ENCODE peak calls at places on chromosome X, in nine cellular contexts. L is H9, H is activated gamma-delta T cell treated with Interleukin-2 at 50 U/mL for 16 hours, K is putamen, W is H4, N is M059J, G is T follicular helper cell, Z is NCI-H1048, O is kidney glomerular epithelial cell. E is an unnamed sample.

GRCh38 chrX:65697915-65698796 is 30.7 kb downstream of the MSN start:
- DNase-seq in G (peak), O (peak), K (no peak), W (peak), L (peak), H (peak), Z (no peak), N (peak), E (no peak)

GRCh38 chrX:270848-271367 is 10.3 kb upstream of the PLCXD1 start:
- DNase-seq in N (no peak), K (no peak), W (no peak), O (no peak), G (no peak), H (no peak), L (peak), Z (no peak), E (no peak)

GRCh38 chrX:55161581-55161980 is 58.6 kb upstream of the PAGE5 start:
- DNase-seq in Z (no peak), G (no peak), K (no peak), H (no peak), N (peak), L (peak), O (peak), W (no peak), E (peak)

GRCh38 chrX:125003746-125004446 is 315.8 kb upstream of the TEX13C start:
- DNase-seq in K (no peak), H (no peak), N (no peak), G (no peak), L (no peak), Z (no peak), O (no peak), W (no peak), E (no peak)

GRCh38 chrX:130170752-130171445 is 863 bp upstream of the RAB33A start:
- DNase-seq in L (peak), O (no peak), W (no peak), H (peak), G (peak), K (peak), N (peak), Z (no peak), E (peak)

GRCh38 chrX:153981771-153982533 is 9.4 kb downstream of the TMEM187 start:
- DNase-seq in L (no peak), O (no peak), Z (no peak), K (no peak), G (peak), N (no peak), W (no peak), H (peak), E (no peak)

GRCh38 chrX:132875705-132876508 is 82.5 kb downstream of the HS6ST2 start:
- DNase-seq in O (no peak), N (no peak), H (no peak), G (no peak), W (peak), K (no peak), L (peak), Z (no peak), E (no peak)

GRCh38 chrX:12986164-12986779 is 11.4 kb downstream of the TMSB4X start:
- DNase-seq in K (no peak), H (no peak), L (no peak), G (no peak), N (no peak), Z (no peak), O (no peak), W (no peak), E (no peak)

GRCh38 chrX:107712231-107713204 is 63.1 kb downstream of the TSC22D3 start:
- DNase-seq in N (peak), K (no peak), H (no peak), Z (no peak), W (no peak), G (peak), O (no peak), L (no peak), E (no peak)

GRCh38 chrX:118251251-118251650 is 94.7 kb upstream of the WDR44 start:
- DNase-seq in W (no peak), L (no peak), O (no peak), Z (no peak), K (no peak), G (no peak), N (peak), H (no peak), E (no peak)

GRCh38 chrX:149185087-149185486 is 320.0 kb downstream of the IDS start:
- DNase-seq in N (peak), K (no peak), G (no peak), L (no peak), W (peak), Z (no peak), H (no peak), O (no peak), E (no peak)

GRCh38 chrX:68498044-68498507 is 775 bp upstream of the YIPF6 start:
- DNase-seq in W (peak), K (no peak), G (no peak), N (no peak), L (no peak), H (no peak), Z (no peak), O (peak), E (no peak)

GRCh38 chrX:103716967-103717366 is 6.3 kb downstream of the TMEM31 start:
- DNase-seq in W (peak), K (no peak), H (no peak), G (no peak), O (peak), Z (no peak), N (peak), L (no peak), E (no peak)

GRCh38 chrX:7987160-7987992 is 60.2 kb upstream of the PNPLA4 start:
- DNase-seq in W (no peak), O (no peak), N (peak), H (no peak), G (no peak), K (no peak), Z (no peak), L (no peak), E (no peak)

GRCh38 chrX:18129694-18130093 is 91.0 kb downstream of the BEND2 start:
- DNase-seq in W (no peak), L (no peak), N (peak), O (no peak), H (no peak), G (no peak), K (no peak), Z (no peak), E (no peak)

GRCh38 chrX:9316096-9316495 is 148.8 kb upstream of the TBL1X start:
- DNase-seq in N (no peak), W (no peak), K (no peak), Z (no peak), O (no peak), H (no peak), G (no peak), L (no peak), E (no peak)

GRCh38 chrX:5068550-5068949 is 1160.1 kb downstream of the NLGN4X start:
- DNase-seq in W (no peak), O (no peak), K (no peak), L (no peak), N (peak), Z (no peak), H (no peak), G (no peak), E (no peak)

GRCh38 chrX:149472620-149473019 is 32.5 kb downstream of the IDS start:
- DNase-seq in W (no peak), L (no peak), G (no peak), H (no peak), Z (no peak), O (no peak), N (peak), K (no peak), E (no peak)

GRCh38 chrX:106005684-106006083 is 32.8 kb downstream of the SERPINA7 start:
- DNase-seq in Z (no peak), H (no peak), N (no peak), W (no peak), L (no peak), G (no peak), K (no peak), O (no peak), E (no peak)

GRCh38 chrX:153688071-153688470 is 345 bp downstream of the SLC6A8 start:
- DNase-seq in K (no peak), N (no peak), Z (no peak), O (no peak), H (no peak), G (no peak), L (no peak), W (no peak), E (no peak)

GRCh38 chrX:14817559-14817958 is 55.3 kb downstream of the FANCB start:
- DNase-seq in Z (no peak), K (no peak), G (no peak), L (no peak), W (no peak), O (no peak), H (no peak), N (no peak), E (no peak)

GRCh38 chrX:119015407-119016242 is 41.2 kb downstream of the LONRF3 start:
- DNase-seq in G (no peak), L (no peak), Z (no peak), H (no peak), N (peak), K (no peak), W (peak), O (peak), E (peak)

GRCh38 chrX:155028192-155028591 is 1.5 kb downstream of the FUNDC2 start:
- DNase-seq in Z (no peak), O (no peak), W (no peak), G (no peak), K (no peak), L (no peak), N (no peak), H (no peak), E (peak)

GRCh38 chrX:36856849-36857248 is 151.3 kb upstream of the FAM47C start:
- DNase-seq in W (no peak), O (no peak), L (no peak), K (no peak), Z (no peak), H (no peak), N (no peak), G (no peak), E (no peak)